ENCODE peak calls at places on chromosome 22, in seven cellular contexts. One of them, this sample, is unnamed.

GRCh38 chr22:35470903-35471321 is 69.7 kb upstream of the RASD2 start:
- DNase-seq in Peyer's patch: no peak
- DNase-seq in cardiac muscle cell: no peak
- DNase-seq in WERI-Rb-1: no peak
- DNase-seq in mammary epithelial cell: no peak
- DNase-seq in AG04450: no peak
- DNase-seq in fibroblast of villous mesenchyme: no peak
- DNase-seq in this sample: no peak

GRCh38 chr22:47837703-47838102 is 1075.3 kb downstream of the TBC1D22A start:
- DNase-seq in Peyer's patch: no peak
- DNase-seq in cardiac muscle cell: peak; percentile 12
- DNase-seq in WERI-Rb-1: peak; percentile 61
- DNase-seq in mammary epithelial cell: peak; percentile 2
- DNase-seq in AG04450: no peak
- DNase-seq in fibroblast of villous mesenchyme: peak; percentile 41
- DNase-seq in this sample: no peak

GRCh38 chr22:23240639-23241389 is 60.5 kb downstream of the BCR start:
- DNase-seq in Peyer's patch: no peak
- DNase-seq in cardiac muscle cell: no peak
- DNase-seq in WERI-Rb-1: peak; percentile 48
- DNase-seq in mammary epithelial cell: peak; percentile 15
- DNase-seq in AG04450: no peak
- DNase-seq in fibroblast of villous mesenchyme: no peak
- DNase-seq in this sample: no peak

GRCh38 chr22:50548046-50548912 is 2.6 kb downstream of the KLHDC7B start:
- DNase-seq in Peyer's patch: peak; percentile 77
- DNase-seq in cardiac muscle cell: no peak
- DNase-seq in WERI-Rb-1: no peak
- DNase-seq in mammary epithelial cell: no peak
- DNase-seq in AG04450: no peak
- DNase-seq in fibroblast of villous mesenchyme: no peak
- DNase-seq in this sample: no peak

GRCh38 chr22:21726650-21727049 is 8.9 kb downstream of the YPEL1 start:
- DNase-seq in Peyer's patch: no peak
- DNase-seq in cardiac muscle cell: no peak
- DNase-seq in WERI-Rb-1: peak; percentile 49
- DNase-seq in mammary epithelial cell: no peak
- DNase-seq in AG04450: no peak
- DNase-seq in fibroblast of villous mesenchyme: peak; percentile 8
- DNase-seq in this sample: no peak

GRCh38 chr22:26197427-26197826 is 28.2 kb downstream of the SEZ6L start:
- DNase-seq in Peyer's patch: no peak
- DNase-seq in cardiac muscle cell: no peak
- DNase-seq in WERI-Rb-1: no peak
- DNase-seq in mammary epithelial cell: no peak
- DNase-seq in AG04450: no peak
- DNase-seq in fibroblast of villous mesenchyme: no peak
- DNase-seq in this sample: no peak

GRCh38 chr22:25564979-25565677 is 653 bp downstream of the GRK3 start:
- DNase-seq in Peyer's patch: peak; percentile 51
- DNase-seq in cardiac muscle cell: peak; percentile 31
- DNase-seq in WERI-Rb-1: peak; percentile 44
- DNase-seq in mammary epithelial cell: peak; percentile 41
- DNase-seq in AG04450: no peak
- DNase-seq in fibroblast of villous mesenchyme: no peak
- DNase-seq in this sample: no peak

GRCh38 chr22:44543781-44544181 is 45.7 kb upstream of the RTL6 start:
- DNase-seq in Peyer's patch: no peak
- DNase-seq in cardiac muscle cell: peak; percentile 39
- DNase-seq in WERI-Rb-1: peak; percentile 20
- DNase-seq in mammary epithelial cell: no peak
- DNase-seq in AG04450: no peak
- DNase-seq in fibroblast of villous mesenchyme: no peak
- DNase-seq in this sample: no peak

GRCh38 chr22:37331034-37331428 is 48.7 kb downstream of the CYTH4 start:
- DNase-seq in Peyer's patch: no peak
- DNase-seq in cardiac muscle cell: peak; percentile 63
- DNase-seq in WERI-Rb-1: no peak
- DNase-seq in mammary epithelial cell: peak; percentile 54
- DNase-seq in AG04450: peak; percentile 32
- DNase-seq in fibroblast of villous mesenchyme: peak; percentile 51
- DNase-seq in this sample: no peak

GRCh38 chr22:39942433-39943213 is 17.6 kb upstream of the TMA7B start:
- DNase-seq in Peyer's patch: no peak
- DNase-seq in cardiac muscle cell: peak; percentile 23
- DNase-seq in WERI-Rb-1: no peak
- DNase-seq in mammary epithelial cell: no peak
- DNase-seq in AG04450: no peak
- DNase-seq in fibroblast of villous mesenchyme: no peak
- DNase-seq in this sample: no peak

GRCh38 chr22:50560034-50560433 is 2.7 kb downstream of the SYCE3 start:
- DNase-seq in Peyer's patch: no peak
- DNase-seq in cardiac muscle cell: no peak
- DNase-seq in WERI-Rb-1: no peak
- DNase-seq in mammary epithelial cell: peak; percentile 21
- DNase-seq in AG04450: no peak
- DNase-seq in fibroblast of villous mesenchyme: no peak
- DNase-seq in this sample: no peak

GRCh38 chr22:30701872-30702271 is 7.2 kb downstream of the OSBP2 start:
- DNase-seq in Peyer's patch: no peak
- DNase-seq in cardiac muscle cell: no peak
- DNase-seq in WERI-Rb-1: no peak
- DNase-seq in mammary epithelial cell: peak; percentile 16
- DNase-seq in AG04450: peak; percentile 10
- DNase-seq in fibroblast of villous mesenchyme: no peak
- DNase-seq in this sample: no peak

GRCh38 chr22:17944205-17944725 is 80.1 kb downstream of the MICAL3 start:
- DNase-seq in Peyer's patch: no peak
- DNase-seq in cardiac muscle cell: no peak
- DNase-seq in WERI-Rb-1: no peak
- DNase-seq in mammary epithelial cell: no peak
- DNase-seq in AG04450: no peak
- DNase-seq in fibroblast of villous mesenchyme: no peak
- DNase-seq in this sample: no peak

GRCh38 chr22:17941501-17942406 is 82.6 kb downstream of the MICAL3 start:
- DNase-seq in Peyer's patch: no peak
- DNase-seq in cardiac muscle cell: no peak
- DNase-seq in WERI-Rb-1: no peak
- DNase-seq in mammary epithelial cell: no peak
- DNase-seq in AG04450: no peak
- DNase-seq in fibroblast of villous mesenchyme: no peak
- DNase-seq in this sample: no peak

GRCh38 chr22:17942721-17943120 is 81.6 kb downstream of the MICAL3 start:
- DNase-seq in Peyer's patch: no peak
- DNase-seq in cardiac muscle cell: no peak
- DNase-seq in WERI-Rb-1: no peak
- DNase-seq in mammary epithelial cell: no peak
- DNase-seq in AG04450: no peak
- DNase-seq in fibroblast of villous mesenchyme: no peak
- DNase-seq in this sample: no peak

GRCh38 chr22:17945156-17945850 is 79.1 kb downstream of the MICAL3 start:
- DNase-seq in Peyer's patch: no peak
- DNase-seq in cardiac muscle cell: no peak
- DNase-seq in WERI-Rb-1: no peak
- DNase-seq in mammary epithelial cell: no peak
- DNase-seq in AG04450: no peak
- DNase-seq in fibroblast of villous mesenchyme: no peak
- DNase-seq in this sample: no peak

DNA sequence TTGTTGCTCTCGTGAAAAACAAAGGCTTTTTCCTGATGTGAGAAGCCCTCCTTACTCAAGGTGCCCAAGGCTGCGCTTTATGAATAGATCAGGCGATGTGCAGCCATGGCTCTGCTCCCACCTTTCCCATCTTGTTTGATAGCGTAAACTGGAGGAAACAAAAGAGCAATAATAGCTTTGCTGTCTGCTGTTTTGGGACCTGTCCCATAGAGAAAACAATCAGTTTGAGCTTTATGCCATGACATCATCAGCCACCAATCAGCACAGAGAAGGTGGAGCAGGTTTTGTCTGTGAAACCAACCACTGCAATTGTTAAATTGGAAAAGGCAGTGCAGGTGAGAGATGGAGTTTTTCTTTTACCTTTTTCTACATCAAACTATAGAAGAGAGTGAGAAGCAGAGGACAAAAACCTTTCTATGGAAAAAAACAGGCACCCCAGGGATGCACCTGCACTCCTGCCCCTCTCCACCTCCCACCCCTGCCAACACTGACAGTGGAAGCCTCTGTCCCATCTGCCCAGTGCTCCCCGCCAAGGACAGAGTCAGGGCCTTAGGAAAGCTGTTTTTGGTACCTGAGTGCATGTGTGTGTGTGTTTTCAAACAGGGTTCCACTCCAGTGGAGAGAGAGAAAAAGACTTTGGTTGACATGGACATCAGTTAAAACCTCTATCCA is 80.7 kb downstream of the MICAL3 start:
- DNase-seq in Peyer's patch: no peak
- DNase-seq in cardiac muscle cell: no peak
- DNase-seq in WERI-Rb-1: no peak
- DNase-seq in mammary epithelial cell: no peak
- DNase-seq in AG04450: no peak
- DNase-seq in fibroblast of villous mesenchyme: no peak
- DNase-seq in this sample: no peak
- TF ChIP-seq CTCF in Peyer's patch: no peak
- TF ChIP-seq CTCF in cardiac muscle cell: no peak
- TF ChIP-seq CTCF in WERI-Rb-1: no peak
- TF ChIP-seq CTCF in mammary epithelial cell: no peak
- TF ChIP-seq CTCF in AG04450: no peak
- TF ChIP-seq CTCF in fibroblast of villous mesenchyme: no peak
- TF ChIP-seq CTCF in this sample: no peak

DNA sequence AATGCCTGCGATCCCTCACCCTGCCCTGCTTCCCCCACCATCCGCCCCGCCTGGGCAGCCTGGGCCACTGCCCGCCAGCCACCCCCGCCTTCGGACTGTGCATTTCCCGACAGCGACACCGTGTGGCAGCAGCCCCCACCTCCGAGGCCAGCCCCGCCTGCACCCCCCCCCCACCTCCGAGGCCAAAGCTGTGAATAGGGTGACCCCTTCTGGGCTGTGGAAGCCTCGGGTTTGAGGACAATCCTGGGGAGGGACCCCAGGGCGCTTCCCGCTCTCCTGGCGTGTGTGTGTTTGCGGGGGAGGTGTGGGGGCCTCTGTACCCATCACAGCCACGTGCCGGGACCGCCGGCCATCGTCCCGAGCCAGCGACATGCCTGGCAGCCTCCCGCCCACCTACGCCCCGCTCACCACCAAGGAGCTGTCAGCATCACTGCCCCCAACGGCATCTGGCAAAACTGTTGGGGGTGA is 33.8 kb upstream of the PPARA start:
- DNase-seq in Peyer's patch: peak; percentile 93
- DNase-seq in cardiac muscle cell: peak; percentile 91
- DNase-seq in WERI-Rb-1: peak; percentile 93
- DNase-seq in mammary epithelial cell: peak; percentile 63
- DNase-seq in AG04450: peak; percentile 29
- DNase-seq in fibroblast of villous mesenchyme: peak; percentile 89
- DNase-seq in this sample: peak; percentile 73
- TF ChIP-seq CTCF in Peyer's patch: peak; percentile 86
- TF ChIP-seq CTCF in cardiac muscle cell: peak; percentile 74
- TF ChIP-seq CTCF in WERI-Rb-1: peak; percentile 90
- TF ChIP-seq CTCF in mammary epithelial cell: peak; percentile 83
- TF ChIP-seq CTCF in AG04450: peak; percentile 60
- TF ChIP-seq CTCF in fibroblast of villous mesenchyme: peak; percentile 75
- TF ChIP-seq CTCF in this sample: peak; percentile 58

GRCh38 chr22:32354360-32355351 is 3.0 kb upstream of the RFPL3 start:
- DNase-seq in Peyer's patch: no peak
- DNase-seq in cardiac muscle cell: peak; percentile 31
- DNase-seq in WERI-Rb-1: no peak
- DNase-seq in mammary epithelial cell: peak; percentile 21
- DNase-seq in AG04450: peak; percentile 2
- DNase-seq in fibroblast of villous mesenchyme: peak; percentile 3
- DNase-seq in this sample: no peak

GRCh38 chr22:32353292-32353691 is 4.4 kb upstream of the RFPL3 start:
- DNase-seq in Peyer's patch: no peak
- DNase-seq in cardiac muscle cell: no peak
- DNase-seq in WERI-Rb-1: no peak
- DNase-seq in mammary epithelial cell: no peak
- DNase-seq in AG04450: no peak
- DNase-seq in fibroblast of villous mesenchyme: no peak
- DNase-seq in this sample: no peak

GRCh38 chr22:32352681-32353080 is 5.0 kb upstream of the RFPL3 start:
- DNase-seq in Peyer's patch: no peak
- DNase-seq in cardiac muscle cell: no peak
- DNase-seq in WERI-Rb-1: no peak
- DNase-seq in mammary epithelial cell: no peak
- DNase-seq in AG04450: no peak
- DNase-seq in fibroblast of villous mesenchyme: no peak
- DNase-seq in this sample: no peak

GRCh38 chr22:32353840-32354239 is 3.8 kb upstream of the RFPL3 start:
- DNase-seq in Peyer's patch: no peak
- DNase-seq in cardiac muscle cell: no peak
- DNase-seq in WERI-Rb-1: no peak
- DNase-seq in mammary epithelial cell: no peak
- DNase-seq in AG04450: no peak
- DNase-seq in fibroblast of villous mesenchyme: no peak
- DNase-seq in this sample: no peak

DNA sequence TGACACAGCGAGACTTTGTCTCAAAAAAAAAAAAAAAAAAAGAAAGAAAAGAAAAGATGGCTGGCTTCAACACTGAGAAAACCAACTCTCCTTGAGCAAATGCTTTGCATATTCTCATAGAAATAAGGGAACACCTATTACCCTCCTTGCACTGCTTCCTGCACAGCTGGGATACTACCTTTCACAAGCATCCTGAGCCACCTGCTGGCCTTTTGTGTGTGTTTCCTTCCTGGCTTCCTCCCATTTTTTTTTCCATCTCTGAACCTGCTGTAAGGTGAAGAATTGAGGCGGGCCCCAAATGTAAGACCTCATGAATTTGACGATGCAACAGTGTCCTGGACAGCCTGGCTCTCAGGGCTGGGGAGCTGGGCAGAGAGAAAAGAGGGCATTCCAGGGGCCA is 1.9 kb upstream of the RFPL3 start:
- DNase-seq in Peyer's patch: no peak
- DNase-seq in cardiac muscle cell: no peak
- DNase-seq in WERI-Rb-1: peak; percentile 24
- DNase-seq in mammary epithelial cell: peak; percentile 23
- DNase-seq in AG04450: no peak
- DNase-seq in fibroblast of villous mesenchyme: no peak
- DNase-seq in this sample: no peak
- TF ChIP-seq CTCF in Peyer's patch: peak; percentile 30
- TF ChIP-seq CTCF in cardiac muscle cell: no peak
- TF ChIP-seq CTCF in WERI-Rb-1: peak; percentile 48
- TF ChIP-seq CTCF in mammary epithelial cell: peak; percentile 48
- TF ChIP-seq CTCF in AG04450: no peak
- TF ChIP-seq CTCF in fibroblast of villous mesenchyme: no peak
- TF ChIP-seq CTCF in this sample: peak; percentile 32

DNA sequence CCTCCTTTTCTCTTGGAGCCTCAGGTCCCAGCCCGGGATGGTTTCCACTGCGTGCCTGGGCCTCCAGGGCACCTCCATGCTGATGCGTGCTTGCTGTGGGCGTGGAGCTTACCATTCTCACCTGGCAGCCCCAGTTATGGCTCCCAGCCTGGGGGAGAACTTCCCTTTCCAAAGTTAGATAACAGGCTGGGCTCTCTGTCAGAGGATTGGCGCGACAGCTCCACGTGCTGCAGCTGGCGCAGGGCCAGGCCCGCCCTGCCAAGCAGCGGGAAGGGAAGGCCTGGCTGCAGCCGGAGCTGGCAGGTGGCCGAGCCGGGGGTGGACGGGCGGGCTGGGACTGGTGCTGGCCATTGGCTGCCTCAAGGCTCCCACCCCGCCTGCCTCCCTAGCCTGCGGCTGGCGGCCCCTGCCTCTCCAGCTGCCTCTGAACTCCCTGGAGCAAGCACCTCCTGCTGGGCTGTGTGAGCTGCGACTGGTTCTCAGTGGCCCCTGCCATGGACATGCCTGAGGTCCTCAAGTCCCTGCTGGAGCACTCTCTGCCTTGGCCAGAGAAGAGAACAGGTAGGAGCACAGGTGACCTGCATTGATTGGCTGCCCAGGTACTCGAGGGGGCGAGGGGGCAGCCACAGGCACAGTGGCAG is 14.6 kb upstream of the TEF start:
- DNase-seq in Peyer's patch: peak; percentile 47
- DNase-seq in cardiac muscle cell: peak; percentile 99
- DNase-seq in WERI-Rb-1: peak; percentile 95
- DNase-seq in mammary epithelial cell: peak; percentile 94
- DNase-seq in AG04450: peak; percentile 93
- DNase-seq in fibroblast of villous mesenchyme: peak; percentile 94
- DNase-seq in this sample: no peak
- TF ChIP-seq CTCF in Peyer's patch: peak; percentile 33
- TF ChIP-seq CTCF in cardiac muscle cell: peak; percentile 60
- TF ChIP-seq CTCF in WERI-Rb-1: peak; percentile 73
- TF ChIP-seq CTCF in mammary epithelial cell: peak; percentile 26
- TF ChIP-seq CTCF in AG04450: peak; percentile 60
- TF ChIP-seq CTCF in fibroblast of villous mesenchyme: peak; percentile 48
- TF ChIP-seq CTCF in this sample: peak; percentile 31